ENCODE peak calls at places on chromosomes 1 and 21, in seven cellular contexts. E is body of pancreas, J is NB4, Z is transverse colon, U is IMR-90, M is adrenal gland, T is breast epithelium. W is an unnamed sample.

GRCh38 chr1:240478536-240478935 is 133.4 kb downstream of the GREM2 start:
- DNase-seq in M (no peak), J (no peak), T (no peak), U (no peak), Z (no peak), E (no peak), W (no peak)

GRCh38 chr21:42311816-42312625 is 3.2 kb downstream of the TFF3 start:
- DNase-seq in U (no peak), Z (no peak), J (no peak), E (no peak), M (peak), T (no peak), W (no peak)

GRCh38 chr1:212062832-212063438 is 27.4 kb downstream of the DTL start:
- DNase-seq in M (no peak), E (no peak), Z (no peak), J (peak), U (peak), T (no peak), W (no peak)

GRCh38 chr1:40476924-40477679 is at the start of gene ZFP69:
- DNase-seq in U (peak), J (peak), M (peak), T (no peak), Z (peak), E (peak), W (peak)

GRCh38 chr1:198798923-198799386 is 160.1 kb downstream of the PTPRC start:
- DNase-seq in U (no peak), T (no peak), Z (no peak), M (no peak), J (peak), E (no peak), W (no peak)

GRCh38 chr1:48294656-48295055 is 72.1 kb downstream of the SLC5A9 start:
- DNase-seq in U (no peak), M (no peak), T (no peak), J (no peak), Z (no peak), E (no peak), W (no peak)

GRCh38 chr1:190658907-190659306 is 181.2 kb upstream of the BRINP3 start:
- DNase-seq in T (no peak), Z (no peak), U (peak), E (no peak), J (no peak), M (no peak), W (no peak)

GRCh38 chr1:7042322-7043231 is 257.3 kb downstream of the CAMTA1 start:
- DNase-seq in T (no peak), U (peak), M (no peak), E (no peak), Z (no peak), J (peak), W (no peak)

GRCh38 chr1:167984886-167985489 is 48.1 kb upstream of the MPC2 start:
- DNase-seq in Z (no peak), E (no peak), U (no peak), J (peak), M (no peak), T (no peak), W (no peak)
- TF ChIP-seq POLR2A in Z (no peak), E (no peak), U (no peak), J (no peak), M (no peak), T (no peak), W (no peak)

GRCh38 chr1:86152887-86153286 is 3.7 kb downstream of the COL24A1 start:
- DNase-seq in U (no peak), Z (no peak), J (no peak), T (no peak), E (no peak), M (no peak), W (no peak)

GRCh38 chr1:86155807-86156561 is 588 bp downstream of the COL24A1 start:
- DNase-seq in T (no peak), E (peak), J (no peak), Z (peak), U (peak), M (no peak), W (no peak)

GRCh38 chr1:86155061-86155806 is 1.3 kb downstream of the COL24A1 start:
- DNase-seq in T (no peak), Z (no peak), E (peak), M (no peak), U (no peak), J (no peak), W (peak)

GRCh38 chr1:86156571-86157455 is at the start of gene COL24A1:
- DNase-seq in T (peak), E (peak), U (peak), M (no peak), J (peak), Z (peak), W (no peak)

DNA sequence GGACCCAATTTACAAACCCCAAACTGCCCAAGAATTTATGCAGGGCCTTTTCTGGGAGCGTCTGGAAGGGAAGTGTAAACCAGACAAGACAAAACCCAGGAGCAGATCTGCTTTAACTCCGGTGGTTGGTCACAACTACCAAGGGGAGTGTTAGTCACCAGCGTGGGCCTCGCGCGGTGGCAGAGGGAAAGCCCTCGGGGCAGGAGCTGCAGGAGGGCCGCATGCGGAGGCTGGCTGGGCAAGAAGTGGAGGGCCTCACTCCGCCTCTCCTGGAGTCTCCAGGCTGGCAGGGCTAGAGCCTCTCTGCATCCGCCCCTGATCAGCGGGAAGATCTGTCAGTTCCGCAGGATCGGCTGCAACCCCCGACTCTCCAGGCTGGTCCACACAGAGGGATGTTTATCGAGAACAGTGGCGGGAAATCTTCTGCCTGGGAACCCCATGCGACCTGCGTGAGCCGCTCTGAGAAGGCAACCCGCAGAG is 2.0 kb downstream of the COL24A1 start:
- DNase-seq in T (no peak), U (peak), J (peak), Z (no peak), E (no peak), M (no peak), W (no peak)
- H3K4me3 ChIP-seq in T (peak), U (no peak), J (no peak), Z (peak), E (no peak), M (no peak), W (no peak)

DNA sequence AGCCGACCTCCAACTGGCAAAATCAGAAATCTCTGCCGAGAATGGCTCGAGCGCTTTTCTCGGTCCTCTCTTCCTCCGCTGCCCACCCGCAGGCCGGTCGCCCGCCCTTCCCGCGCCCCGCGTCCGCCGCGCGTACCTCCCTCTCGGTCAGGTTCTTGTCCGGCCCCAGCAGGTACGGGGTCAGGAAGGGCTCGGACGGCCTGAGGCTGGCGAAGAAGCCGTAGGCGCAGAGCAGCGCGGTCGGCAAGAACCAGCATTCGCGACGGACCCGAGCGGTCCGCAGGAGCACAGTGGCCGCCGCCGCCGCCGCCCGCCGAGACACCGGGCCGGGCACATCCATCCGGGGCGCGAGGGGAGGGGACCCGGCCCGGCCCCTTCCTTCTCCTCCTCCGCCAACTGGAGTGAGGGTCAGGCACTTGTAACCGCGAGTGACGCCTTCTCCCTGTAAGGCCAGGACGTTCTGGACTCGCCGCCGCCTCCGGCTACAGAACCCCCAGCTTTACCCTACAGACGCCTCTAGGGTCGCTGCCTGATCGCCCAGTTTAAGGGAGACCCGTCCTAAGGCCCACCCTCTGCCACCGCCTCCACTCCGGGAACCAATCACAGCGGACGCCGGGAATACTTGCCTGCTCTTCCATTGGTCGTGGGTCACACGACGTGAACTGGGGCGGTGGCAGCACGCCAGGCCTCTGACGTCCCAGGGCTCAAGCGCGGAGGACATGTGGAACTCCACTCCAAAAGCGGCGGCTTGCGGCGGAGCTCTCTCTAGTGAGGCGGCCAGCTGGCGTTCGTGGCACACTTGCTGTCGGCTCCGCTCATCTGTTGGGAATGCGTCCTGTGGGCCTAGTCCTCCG is at the start of gene SLC19A2:
- DNase-seq in U (peak), E (peak), M (peak), J (peak), Z (peak), T (peak), W (peak)
- TF ChIP-seq POLR2A in U (peak), E (peak), M (peak), J (peak), Z (peak), T (peak), W (peak)

GRCh38 chr1:245687636-245688535 is 533.1 kb downstream of the KIF26B start:
- DNase-seq in Z (no peak), T (no peak), E (no peak), U (no peak), J (peak), M (peak), W (no peak)
- H3K4me3 ChIP-seq in Z (no peak), T (no peak), E (no peak), U (no peak), J (no peak), M (no peak), W (no peak)

GRCh38 chr1:213899413-213899812 is 88.4 kb upstream of the PROX1 start:
- DNase-seq in M (no peak), T (no peak), U (no peak), E (no peak), Z (no peak), J (peak), W (no peak)
- TF ChIP-seq POLR2A in M (no peak), T (no peak), U (no peak), E (no peak), Z (no peak), J (no peak), W (no peak)

DNA sequence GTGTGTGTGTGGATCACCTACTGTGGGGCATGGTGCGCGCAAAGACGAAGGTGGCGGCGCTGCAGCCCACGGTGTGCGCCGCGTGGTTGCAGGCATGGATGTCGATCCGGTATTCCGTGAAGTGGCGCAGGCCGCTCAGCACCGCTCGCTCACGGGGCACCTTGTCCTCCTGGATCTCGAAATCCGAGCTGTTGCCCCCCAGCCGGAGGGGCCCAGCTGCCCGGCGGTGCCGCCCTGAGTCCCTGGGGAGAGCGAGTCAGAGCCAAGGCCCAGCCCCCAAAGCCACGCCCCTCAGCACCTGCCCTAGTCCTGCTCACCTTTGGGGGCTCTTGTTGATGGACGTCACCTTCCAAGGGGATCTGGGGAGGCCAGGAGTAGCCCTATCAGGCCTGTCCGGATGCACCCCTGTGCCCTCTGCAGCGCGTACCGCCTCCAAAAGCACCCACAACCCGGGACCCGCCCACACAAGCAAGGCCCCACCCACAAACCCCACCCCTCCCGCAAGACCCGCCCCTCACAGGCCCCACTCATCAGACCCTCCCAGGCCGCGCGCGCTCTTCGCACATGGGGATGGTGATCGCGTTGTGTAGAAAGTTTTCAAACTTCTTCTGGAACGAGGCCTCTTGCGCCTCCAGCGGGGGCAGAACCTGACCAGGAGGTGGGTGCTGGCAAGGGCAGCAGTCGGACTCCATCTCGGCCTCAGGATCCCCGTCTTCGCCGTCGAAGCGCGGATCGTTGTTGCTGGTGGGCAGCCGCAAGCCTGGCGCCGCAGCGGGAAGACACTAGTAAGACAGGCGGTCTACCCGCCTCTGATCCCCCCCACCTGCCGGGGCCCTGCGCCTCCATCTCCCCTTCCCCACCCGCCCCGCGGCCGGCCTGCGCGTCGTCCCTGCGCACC is 13.6 kb downstream of the INSRR start:
- DNase-seq in U (no peak), E (no peak), J (no peak), M (no peak), Z (no peak), T (no peak), W (no peak)
- H3K4me3 ChIP-seq in U (no peak), E (no peak), J (no peak), M (no peak), Z (no peak), T (no peak), W (no peak)

DNA sequence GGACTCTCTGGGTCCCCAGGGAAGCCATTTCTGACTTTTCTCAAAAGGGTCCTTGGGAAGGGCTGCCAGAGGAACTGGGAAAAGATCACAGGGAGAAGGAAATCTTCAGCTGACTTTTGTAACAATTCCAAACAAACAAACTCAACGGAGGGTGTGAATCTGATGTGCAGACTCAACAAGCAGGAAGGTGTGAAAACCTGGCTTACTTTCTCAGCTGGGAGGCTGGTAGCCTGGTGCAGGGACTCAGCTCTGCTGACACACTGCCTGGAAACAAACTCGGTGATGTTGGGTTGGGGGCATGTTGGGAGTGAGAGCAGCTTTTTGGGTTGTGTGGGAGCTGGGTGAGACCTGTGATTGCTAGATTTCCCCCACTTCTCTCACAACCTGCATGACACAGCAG is 10.2 kb upstream of the HSD3B2 start:
- DNase-seq in E (no peak), M (no peak), T (no peak), U (no peak), Z (no peak), J (no peak), W (no peak)
- TF ChIP-seq POLR2A in E (no peak), M (no peak), T (no peak), U (no peak), Z (no peak), J (no peak), W (no peak)

GRCh38 chr1:26531651-26532131 is 2.1 kb downstream of the RPS6KA1 start:
- DNase-seq in E (peak), T (peak), J (no peak), U (no peak), M (no peak), Z (peak), W (peak)
- H3K4me3 ChIP-seq in E (no peak), T (peak), J (peak), U (no peak), M (no peak), Z (peak), W (no peak)

GRCh38 chr1:155001688-155002474 is 721 bp upstream of the ZBTB7B start:
- DNase-seq in E (peak), U (peak), J (peak), M (peak), Z (peak), T (peak), W (peak)
- TF ChIP-seq POLR2A in E (peak), U (no peak), J (no peak), M (peak), Z (peak), T (peak), W (no peak)